ENCODE peak calls at places on chromosomes 2 and 18, in seven cellular contexts. X is HL-60, R is colonic mucosa, U is endodermal cell, D is activated T-cell treated with anti-CD3 and anti-CD28 coated beads for 1 hour, H is bronchial epithelial cell, S is foreskin fibroblast. I is an unnamed sample.

GRCh38 chr2:194495046-194495445 is 1162.0 kb upstream of the SLC39A10 start:
- DNase-seq in X (no peak), S (peak), H (peak), U (no peak), R (no peak), D (no peak), I (no peak)

GRCh38 chr2:126766897-126767296 is 110.9 kb downstream of the GYPC start:
- DNase-seq in D (no peak), H (no peak), X (no peak), R (no peak), S (no peak), U (peak), I (no peak)

GRCh38 chr2:134463726-134464076 is 209.8 kb downstream of the MGAT5 start:
- DNase-seq in D (no peak), X (no peak), H (no peak), R (no peak), U (peak), S (no peak), I (no peak)

GRCh38 chr2:149094217-149095015 is 55.9 kb downstream of the LYPD6B start:
- DNase-seq in X (no peak), U (no peak), S (no peak), R (no peak), D (no peak), H (no peak), I (no peak)

GRCh38 chr2:52710810-52711618 is 1056.6 kb upstream of the CHAC2 start:
- DNase-seq in U (no peak), X (no peak), D (no peak), S (no peak), R (no peak), H (no peak), I (no peak)

GRCh38 chr2:65666156-65666725 is 233.8 kb upstream of the SPRED2 start:
- DNase-seq in H (peak), X (peak), D (no peak), U (no peak), S (peak), R (no peak), I (peak)

GRCh38 chr18:61579581-61579980 is 246.4 kb downstream of the CDH20 start:
- DNase-seq in U (no peak), X (no peak), S (no peak), R (no peak), D (no peak), H (no peak), I (peak)

GRCh38 chr18:31977270-31977872 is 34.4 kb upstream of the TRAPPC8 start:
- DNase-seq in U (peak), S (peak), X (peak), R (peak), H (peak), D (peak), I (peak)

I was measured in lung microvascular endothelial cell.